ENCODE peak calls at places on chromosome 10, in five cellular contexts. R is AG04450, W is hepatocyte, V is HepG2, X is fibroblast of pulmonary artery. I is an unnamed sample.

GRCh38 chr10:47175181-47176080 is 124.6 kb upstream of the GDF10 start:
- DNase-seq in R (no peak), W (no peak), V (no peak), X (peak), I (no peak)

GRCh38 chr10:79129361-79129997 is 60.7 kb downstream of the ZMIZ1 start:
- DNase-seq in R (no peak), W (peak), V (peak), X (no peak), I (peak)

GRCh38 chr10:101222247-101222531 is 7.1 kb downstream of the LBX1 start:
- DNase-seq in R (no peak), W (no peak), V (no peak), X (no peak), I (no peak)

GRCh38 chr10:97034301-97034700 is 151.5 kb downstream of the SLIT1 start:
- DNase-seq in R (no peak), W (no peak), V (no peak), X (no peak), I (no peak)

GRCh38 chr10:30227481-30227880 is 121.6 kb downstream of the MTPAP start:
- DNase-seq in R (no peak), W (no peak), V (no peak), X (peak), I (no peak)

GRCh38 chr10:54773506-54773905 is 27.5 kb downstream of the PCDH15 start:
- DNase-seq in R (no peak), W (no peak), V (no peak), X (no peak), I (no peak)

GRCh38 chr10:93028881-93029280 is 31.7 kb upstream of the CYP26C1 start:
- DNase-seq in R (no peak), W (no peak), V (no peak), X (peak), I (peak)

GRCh38 chr10:126063353-126063791 is 167.0 kb downstream of the FANK1 start:
- DNase-seq in R (peak), W (no peak), V (no peak), X (peak), I (peak)

GRCh38 chr10:96606216-96606615 is 19.4 kb upstream of the TM9SF3 start:
- DNase-seq in R (no peak), W (peak), V (no peak), X (no peak), I (peak)

GRCh38 chr10:131881104-131881880 is 19.5 kb upstream of the PPP2R2D start:
- DNase-seq in R (no peak), W (no peak), V (no peak), X (no peak), I (no peak)

GRCh38 chr10:128721851-128722250 is 595.6 kb upstream of the MKI67 start:
- DNase-seq in R (no peak), W (no peak), V (no peak), X (no peak), I (no peak)

GRCh38 chr10:58278962-58279307 is 10.0 kb downstream of the CISD1 start:
- DNase-seq in R (no peak), W (no peak), V (no peak), X (no peak), I (no peak)

GRCh38 chr10:58280485-58280884 is 11.5 kb downstream of the CISD1 start:
- DNase-seq in R (no peak), W (no peak), V (no peak), X (no peak), I (peak)

GRCh38 chr10:58278274-58278961 is 9.5 kb downstream of the CISD1 start:
- DNase-seq in R (no peak), W (no peak), V (no peak), X (no peak), I (no peak)

GRCh38 chr10:58280982-58281752 is 12.2 kb downstream of the CISD1 start:
- DNase-seq in R (no peak), W (no peak), V (no peak), X (peak), I (peak)

DNA sequence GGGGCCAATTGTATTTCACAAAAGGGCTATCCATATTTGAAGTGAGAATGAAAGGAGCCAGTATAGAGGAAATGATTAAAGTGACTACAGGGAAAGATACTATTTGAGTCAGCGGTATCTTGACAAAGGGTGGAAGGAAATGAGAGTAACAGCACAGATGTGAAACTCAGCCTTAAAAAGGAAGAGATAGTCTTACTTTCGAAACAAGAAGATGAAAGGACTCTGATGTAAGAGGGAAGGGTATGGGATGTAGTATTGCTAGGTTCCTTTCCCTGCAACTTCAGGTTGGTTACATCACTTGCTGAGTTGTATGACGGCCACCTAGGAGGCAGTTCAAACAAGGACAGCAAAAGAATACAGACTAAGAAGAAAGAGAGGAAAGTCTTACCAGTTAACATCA is 13.7 kb downstream of the CISD1 start:
- DNase-seq in R (no peak), W (no peak), V (no peak), X (peak), I (peak)
- H3K4me3 ChIP-seq in R (no peak), W (no peak), V (no peak), X (peak), I (no peak)

GRCh38 chr10:88395677-88396076 is 187.4 kb downstream of the RNLS start:
- DNase-seq in R (no peak), W (no peak), V (no peak), X (peak), I (no peak)

GRCh38 chr10:88390041-88390440 is 193.1 kb downstream of the RNLS start:
- DNase-seq in R (no peak), W (no peak), V (no peak), X (no peak), I (no peak)

GRCh38 chr10:88389456-88389855 is 193.7 kb downstream of the RNLS start:
- DNase-seq in R (peak), W (peak), V (peak), X (peak), I (peak)

GRCh38 chr10:88386878-88387773 is 196.0 kb downstream of the RNLS start:
- DNase-seq in R (peak), W (peak), V (peak), X (peak), I (peak)

GRCh38 chr10:88392222-88392621 is 190.9 kb downstream of the RNLS start:
- DNase-seq in R (no peak), W (no peak), V (no peak), X (no peak), I (no peak)
- TF ChIP-seq CTCF in R (no peak), W (no peak), V (no peak), X (no peak), I (no peak)

GRCh38 chr10:4177826-4178225 is 392.8 kb upstream of the KLF6 start:
- DNase-seq in R (no peak), W (no peak), V (no peak), X (no peak), I (no peak)

GRCh38 chr10:4183761-4184261 is 398.8 kb upstream of the KLF6 start:
- DNase-seq in R (peak), W (peak), V (no peak), X (peak), I (peak)

GRCh38 chr10:4181690-4182089 is 396.7 kb upstream of the KLF6 start:
- DNase-seq in R (no peak), W (no peak), V (no peak), X (no peak), I (peak)

GRCh38 chr10:4176500-4177281 is 391.7 kb upstream of the KLF6 start:
- DNase-seq in R (no peak), W (no peak), V (no peak), X (no peak), I (no peak)

GRCh38 chr10:4181075-4181474 is 396.1 kb upstream of the KLF6 start:
- DNase-seq in R (no peak), W (no peak), V (no peak), X (no peak), I (peak)
- H3K4me3 ChIP-seq in R (no peak), W (no peak), V (no peak), X (no peak), I (no peak)

GRCh38 chr10:112616647-112617046 is 169.6 kb downstream of the VTI1A start:
- DNase-seq in R (no peak), W (no peak), V (no peak), X (no peak), I (no peak)
- TF ChIP-seq CTCF in R (no peak), W (no peak), V (no peak), X (no peak), I (no peak)